ENCODE peak calls at places on chromosomes 7 and 10, in six cellular contexts. C is H9, W is trophoblast cell, J is neural progenitor cell, E is OCI-LY7, R is neuronal stem cell. G is an unnamed sample.

GRCh38 chr7:94391716-94392390 is 2.8 kb upstream of the COL1A2 start:
- DNase-seq in E (no peak), J (peak; percentile 49), R (no peak), C (peak; percentile 34), W (no peak), G (peak; percentile 88)

GRCh38 chr7:84665339-84665738 is 470.8 kb upstream of the SEMA3A start:
- DNase-seq in E (no peak), C (no peak), R (no peak), J (peak; percentile 3), W (no peak), G (no peak)

GRCh38 chr7:79199961-79200360 is 253.5 kb downstream of the MAGI2 start:
- DNase-seq in W (no peak), E (no peak), R (no peak), C (no peak), J (no peak), G (peak; percentile 4)

GRCh38 chr7:107201795-107202450 is 33.1 kb downstream of the HBP1 start:
- DNase-seq in C (peak; percentile 41), W (peak; percentile 31), R (peak; percentile 8), J (peak; percentile 45), E (peak; percentile 61), G (no peak)

GRCh38 chr10:102919237-102919959 is 1.3 kb downstream of the CNNM2 start:
- DNase-seq in R (peak; percentile 21), C (peak; percentile 41), J (peak; percentile 66), E (no peak), W (peak; percentile 77), G (no peak)

GRCh38 chr7:4399121-4399520 is 283.0 kb upstream of the FOXK1 start:
- DNase-seq in R (no peak), C (no peak), J (no peak), E (no peak), W (no peak), G (no peak)

GRCh38 chr10:83991986-83992753 is 147.1 kb upstream of the GHITM start:
- DNase-seq in W (no peak), C (peak; percentile 72), J (peak; percentile 78), R (peak; percentile 26), E (peak; percentile 29), G (no peak)

GRCh38 chr10:12214763-12215218 is 18.8 kb downstream of the CDC123 start:
- DNase-seq in J (peak; percentile 61), R (peak; percentile 32), C (no peak), W (peak; percentile 13), E (peak; percentile 76), G (no peak)

GRCh38 chr10:122190151-122190550 is 80.9 kb upstream of the BTBD16 start:
- DNase-seq in R (no peak), J (no peak), W (no peak), E (no peak), C (no peak), G (no peak)

GRCh38 chr10:113547426-113547825 is 5.4 kb upstream of the HABP2 start:
- DNase-seq in C (no peak), E (no peak), W (no peak), J (no peak), R (no peak), G (no peak)

GRCh38 chr10:24952701-24953349 is 419 bp upstream of the PRTFDC1 start:
- DNase-seq in J (peak; percentile 82), W (no peak), E (no peak), R (peak; percentile 57), C (peak; percentile 75), G (peak; percentile 35)

GRCh38 chr7:92115821-92116220 is 18.5 kb downstream of the CYP51A1 start:
- DNase-seq in W (no peak), J (no peak), C (no peak), E (no peak), R (no peak), G (no peak)

GRCh38 chr7:157495594-157495993 is 158.8 kb downstream of the DNAJB6 start:
- DNase-seq in C (no peak), J (no peak), W (no peak), R (no peak), E (no peak), G (no peak)

GRCh38 chr10:118047363-118047719 is 600 bp upstream of the RAB11FIP2 start:
- DNase-seq in W (no peak), J (no peak), E (no peak), C (no peak), R (no peak), G (no peak)

GRCh38 chr10:93376372-93377296 is 105.5 kb downstream of the MYOF start:
- DNase-seq in E (peak; percentile 69), C (peak; percentile 55), R (peak; percentile 75), W (peak; percentile 47), J (peak; percentile 77), G (peak; percentile 83)

GRCh38 chr10:32205666-32206065 is 141.3 kb downstream of the EPC1 start:
- DNase-seq in W (no peak), E (no peak), J (no peak), R (no peak), C (no peak), G (peak; percentile 73)

GRCh38 chr7:7577888-7578287 is 11.2 kb downstream of the MIOS start:
- DNase-seq in C (no peak), E (peak; percentile 11), W (no peak), R (no peak), J (no peak), G (no peak)

GRCh38 chr7:156693627-156694026 is 53.1 kb downstream of the RNF32 start:
- DNase-seq in J (no peak), R (no peak), C (no peak), E (no peak), W (no peak), G (no peak)

GRCh38 chr7:116863168-116863670 is 832 bp downstream of the CAPZA2 start:
- DNase-seq in R (peak; percentile 12), E (peak; percentile 23), C (no peak), J (peak; percentile 62), W (no peak), G (no peak)

GRCh38 chr10:114767101-114767588 is 54.4 kb upstream of the FHIP2A start:
- DNase-seq in J (no peak), C (no peak), E (no peak), W (no peak), R (no peak), G (peak; percentile 65)

GRCh38 chr7:149875396-149875795 is 1.6 kb downstream of the ATP6V0E2 start:
- DNase-seq in W (no peak), C (peak; percentile 19), E (no peak), R (no peak), J (no peak), G (no peak)

GRCh38 chr10:35784751-35785150 is 142.7 kb upstream of the FZD8 start:
- DNase-seq in R (no peak), J (no peak), W (no peak), C (no peak), E (no peak), G (no peak)

GRCh38 chr7:89731751-89732150 is 422.5 kb upstream of the STEAP1 start:
- DNase-seq in W (no peak), E (no peak), C (no peak), R (no peak), J (no peak), G (no peak)

GRCh38 chr10:103839867-103840746 is 15.3 kb downstream of the SH3PXD2A start:
- DNase-seq in R (no peak), J (peak; percentile 43), C (peak; percentile 66), E (no peak), W (no peak), G (no peak)

DNA sequence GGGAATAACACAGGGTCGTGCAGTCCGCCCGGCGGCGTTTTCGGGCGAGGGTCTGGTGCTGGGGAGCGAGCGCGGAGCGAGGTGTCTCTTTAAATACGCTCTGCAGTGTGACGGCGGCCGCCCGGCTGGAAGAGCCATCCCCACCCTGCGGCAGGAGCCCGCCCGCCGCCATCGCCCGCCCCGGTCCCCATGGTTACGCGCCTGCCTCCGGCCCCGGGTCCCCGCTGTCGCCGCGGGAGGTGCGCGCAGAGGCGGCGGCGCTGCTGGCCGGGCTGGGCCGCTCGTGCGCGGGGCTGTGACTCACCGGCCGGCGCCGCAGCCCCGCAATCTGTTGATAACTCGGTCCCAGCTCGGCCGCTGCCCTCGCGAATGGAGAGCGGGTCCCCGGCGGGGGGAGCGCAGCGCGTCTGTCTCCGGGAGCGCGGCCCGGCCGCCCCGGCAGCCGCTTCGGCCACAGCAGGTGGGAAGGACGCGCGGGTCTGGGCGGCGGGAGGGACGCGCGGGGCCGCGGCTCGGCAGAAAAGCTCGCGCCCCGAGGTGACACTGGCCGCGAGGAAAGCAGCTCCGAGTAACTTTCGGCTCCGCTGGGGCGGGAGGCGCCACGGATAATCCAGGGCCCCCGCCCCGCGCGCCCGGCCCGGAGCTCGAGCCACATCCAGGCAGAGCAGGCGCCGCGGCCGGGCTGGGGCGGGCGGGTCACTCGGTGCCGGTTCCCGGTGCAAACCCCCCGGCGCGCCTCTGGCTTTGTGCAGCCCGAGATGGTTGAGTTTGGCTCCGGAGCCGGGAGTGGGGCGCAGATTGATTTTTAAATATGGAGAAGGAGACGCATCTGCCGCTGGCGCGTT is at the start of gene ADGRA1:
- DNase-seq in C (peak; percentile 67), R (peak; percentile 61), E (no peak), J (peak; percentile 87), W (no peak), G (no peak)
- H2AFZ ChIP-seq in C (no peak within 1 kb of the TSS), R (peak within 1 kb of the TSS; percentile 74), E (no peak within 1 kb of the TSS), J (peak within 1 kb of the TSS; percentile 76), W (no peak within 1 kb of the TSS), G (no peak within 1 kb of the TSS)

DNA sequence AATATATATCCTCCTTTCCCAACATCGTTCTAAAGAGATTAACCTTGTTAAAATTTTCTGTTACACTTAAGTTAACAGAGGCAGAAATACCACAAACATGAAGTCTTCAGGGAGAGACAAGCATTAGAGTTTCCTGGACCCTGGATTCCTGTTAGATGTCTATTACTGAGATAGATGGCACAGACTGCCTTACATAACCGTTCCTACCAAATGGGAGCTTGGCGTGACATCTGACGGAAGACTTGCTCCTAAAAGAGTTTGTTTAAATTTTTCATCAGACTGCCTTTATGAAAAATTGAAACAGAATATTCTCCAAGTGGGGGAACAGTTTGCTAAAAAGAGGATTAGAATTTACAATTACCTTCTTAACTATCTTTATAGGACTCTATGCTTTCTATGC is 22.7 kb downstream of the ANK3 start:
- DNase-seq in C (no peak), J (no peak), W (no peak), R (no peak), E (no peak), G (no peak)
- H2AFZ ChIP-seq in C (no peak overlapping the region), J (peak overlapping the region; percentile 11), W (no peak overlapping the region), R (peak overlapping the region; percentile 25), E (no peak overlapping the region), G (peak overlapping the region; percentile 31)

GRCh38 chr10:78025685-78026364 is 3.5 kb downstream of the POLR3A start:
- DNase-seq in E (no peak), W (no peak), R (no peak), C (no peak), J (no peak), G (peak; percentile 59)
- H2AFZ ChIP-seq in E (no peak overlapping the region), W (no peak overlapping the region), R (no peak overlapping the region), C (no peak overlapping the region), J (no peak overlapping the region), G (peak overlapping the region; percentile 54)

DNA sequence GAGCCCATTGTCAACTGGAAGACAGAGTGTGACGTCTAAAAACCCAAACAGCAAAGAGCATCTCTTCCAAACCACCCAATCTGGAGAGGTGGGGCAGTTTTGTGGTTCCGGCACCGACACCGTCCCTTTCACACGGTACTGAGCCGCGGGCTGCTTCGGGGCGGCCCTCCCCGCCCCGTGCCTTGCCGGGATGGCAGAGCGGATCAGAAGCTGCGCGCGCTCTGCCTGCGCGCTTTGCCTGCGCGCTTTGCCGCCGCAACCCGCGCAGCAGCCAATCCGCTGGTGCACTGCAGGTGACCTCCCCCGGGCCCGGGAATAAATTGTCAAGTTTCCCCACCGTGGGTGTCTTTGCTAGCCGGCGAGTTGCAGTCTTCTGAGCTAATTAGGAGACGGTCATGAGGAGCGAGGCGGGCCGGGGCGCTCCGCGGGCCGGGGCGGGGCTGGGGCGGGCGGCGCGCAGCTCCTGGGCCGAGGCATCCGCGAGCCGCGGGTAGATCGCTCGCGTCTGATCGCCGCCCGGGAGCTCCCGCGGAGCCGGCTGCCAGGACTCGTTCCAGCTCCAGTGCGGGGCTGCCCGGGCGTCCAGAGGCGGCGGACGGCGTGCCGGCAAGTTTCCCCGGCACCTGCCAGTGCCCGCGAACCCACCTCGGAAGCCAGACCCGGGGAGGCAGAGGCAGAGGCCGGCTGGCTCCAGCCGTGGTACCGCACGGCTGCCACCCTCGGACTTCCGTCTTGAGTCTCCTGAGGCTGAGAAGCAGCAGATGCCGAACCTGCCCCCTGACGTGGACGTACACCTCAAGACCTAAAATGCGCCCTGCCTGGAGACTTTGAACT is 536.0 kb upstream of the GALNT17 start:
- DNase-seq in C (peak; percentile 62), W (no peak), J (peak; percentile 80), E (no peak), R (no peak), G (no peak)
- H2AFZ ChIP-seq in C (no peak overlapping the region), W (no peak overlapping the region), J (peak overlapping the region; percentile 73), E (no peak overlapping the region), R (peak overlapping the region; percentile 75), G (peak overlapping the region; percentile 32)

G was measured in astrocyte.